ENCODE peak calls at places on chromosomes 6 and 20, in four cellular contexts. One of them, this sample, is unnamed.

GRCh38 chr6:166954118-166954713 is 2.1 kb downstream of the RNASET2 start:
- DNase-seq in IMR-90: no peak
- DNase-seq in right cardiac atrium: no peak
- DNase-seq in substantia nigra: no peak
- DNase-seq in this sample: no peak

GRCh38 chr20:57317316-57317788 is 12.3 kb upstream of the SPO11 start:
- DNase-seq in IMR-90: no peak
- DNase-seq in substantia nigra: no peak
- DNase-seq in right cardiac atrium: no peak
- DNase-seq in this sample: no peak

GRCh38 chr6:30075094-30075986 is at the start of gene RNF39:
- DNase-seq in right cardiac atrium: no peak
- DNase-seq in substantia nigra: no peak
- DNase-seq in IMR-90: no peak
- DNase-seq in this sample: no peak

GRCh38 chr20:44180814-44181213 is 6.2 kb downstream of the JPH2 start:
- DNase-seq in substantia nigra: no peak
- DNase-seq in right cardiac atrium: peak; percentile 39
- DNase-seq in IMR-90: peak; percentile 35
- DNase-seq in this sample: no peak

GRCh38 chr6:21665436-21666199 is 72.1 kb downstream of the SOX4 start:
- DNase-seq in IMR-90: no peak
- DNase-seq in right cardiac atrium: no peak
- DNase-seq in substantia nigra: no peak
- DNase-seq in this sample: no peak

GRCh38 chr6:95159557-95159956 is 417.8 kb upstream of the MANEA start:
- DNase-seq in right cardiac atrium: no peak
- DNase-seq in IMR-90: no peak
- DNase-seq in substantia nigra: no peak
- DNase-seq in this sample: no peak

GRCh38 chr6:139394027-139394649 is 19.7 kb upstream of the CITED2 start:
- DNase-seq in IMR-90: no peak
- DNase-seq in right cardiac atrium: no peak
- DNase-seq in substantia nigra: no peak
- DNase-seq in this sample: no peak

GRCh38 chr6:49915035-49915434 is 48.7 kb upstream of the CRISP1 start:
- DNase-seq in IMR-90: no peak
- DNase-seq in right cardiac atrium: peak; percentile 31
- DNase-seq in substantia nigra: no peak
- DNase-seq in this sample: no peak

GRCh38 chr6:166488081-166488685 is 98.3 kb downstream of the RAMACL start:
- DNase-seq in right cardiac atrium: peak; percentile 61
- DNase-seq in IMR-90: peak; percentile 39
- DNase-seq in substantia nigra: peak; percentile 45
- DNase-seq in this sample: no peak

GRCh38 chr6:149884617-149885016 is 13.3 kb downstream of the RAET1E start:
- DNase-seq in substantia nigra: no peak
- DNase-seq in IMR-90: no peak
- DNase-seq in right cardiac atrium: no peak
- DNase-seq in this sample: no peak